ENCODE peak calls at places on chromosomes 7 and 10, in four cellular contexts. One of them, this sample, is unnamed. For H3K9me3, the result is how much of the 10 kb centered on the place peaks cover.

GRCh38 chr10:11113156-11113555 is 95.5 kb downstream of the CELF2 start:
- DNase-seq in HCT116: no peak
- DNase-seq in PC-3: no peak
- DNase-seq in hepatocyte: no peak
- DNase-seq in this sample: peak

GRCh38 chr10:121860810-121861209 is 67.0 kb downstream of the ATE1 start:
- DNase-seq in HCT116: no peak
- DNase-seq in PC-3: no peak
- DNase-seq in hepatocyte: no peak
- DNase-seq in this sample: no peak

GRCh38 chr7:150357277-150357676 is 11.3 kb upstream of the REPIN1 start:
- DNase-seq in HCT116: no peak
- DNase-seq in PC-3: no peak
- DNase-seq in hepatocyte: no peak
- DNase-seq in this sample: no peak

GRCh38 chr7:105238198-105238765 is 150.4 kb downstream of the SRPK2 start:
- DNase-seq in hepatocyte: no peak
- DNase-seq in PC-3: no peak
- DNase-seq in HCT116: no peak
- DNase-seq in this sample: no peak

GRCh38 chr10:2081501-2081900 is 344.2 kb upstream of the ADARB2 start:
- DNase-seq in HCT116: no peak
- DNase-seq in PC-3: no peak
- DNase-seq in hepatocyte: no peak
- DNase-seq in this sample: no peak

GRCh38 chr10:61280303-61280702 is 172.9 kb downstream of the TMEM26 start:
- DNase-seq in PC-3: peak
- DNase-seq in hepatocyte: no peak
- DNase-seq in HCT116: no peak
- DNase-seq in this sample: no peak

GRCh38 chr7:116307253-116307652 is 96.9 kb downstream of the TES start:
- DNase-seq in HCT116: no peak
- DNase-seq in PC-3: no peak
- DNase-seq in hepatocyte: no peak
- DNase-seq in this sample: no peak

GRCh38 chr7:32163141-32163806 is 93.1 kb upstream of the PDE1C start:
- DNase-seq in hepatocyte: no peak
- DNase-seq in HCT116: no peak
- DNase-seq in PC-3: peak
- DNase-seq in this sample: no peak

GRCh38 chr10:114541081-114541833 is 116.8 kb downstream of the ABLIM1 start:
- DNase-seq in PC-3: peak
- DNase-seq in hepatocyte: peak
- DNase-seq in HCT116: no peak
- DNase-seq in this sample: peak

GRCh38 chr7:101216001-101216859 is 1.2 kb downstream of the PLOD3 start:
- DNase-seq in PC-3: peak
- DNase-seq in hepatocyte: no peak
- DNase-seq in HCT116: no peak
- DNase-seq in this sample: no peak

GRCh38 chr10:103648231-103648950 is 154.9 kb downstream of the NEURL1 start:
- DNase-seq in hepatocyte: peak
- DNase-seq in PC-3: no peak
- DNase-seq in HCT116: no peak
- DNase-seq in this sample: no peak

GRCh38 chr10:124708246-124708779 is 35.9 kb downstream of the FAM53B start:
- DNase-seq in HCT116: no peak
- DNase-seq in hepatocyte: no peak
- DNase-seq in PC-3: no peak
- DNase-seq in this sample: no peak

GRCh38 chr7:112452102-112452888 is 2.0 kb downstream of the IFRD1 start:
- DNase-seq in HCT116: no peak
- DNase-seq in PC-3: peak
- DNase-seq in hepatocyte: peak
- DNase-seq in this sample: peak

GRCh38 chr10:66834802-66835201 is 91.0 kb upstream of the LRRTM3 start:
- DNase-seq in PC-3: peak
- DNase-seq in hepatocyte: peak
- DNase-seq in HCT116: no peak
- DNase-seq in this sample: no peak

GRCh38 chr10:5043716-5044115 is 40.1 kb upstream of the AKR1C2 start:
- DNase-seq in HCT116: no peak
- DNase-seq in PC-3: no peak
- DNase-seq in hepatocyte: no peak
- DNase-seq in this sample: no peak

GRCh38 chr10:17847586-17848296 is 38.6 kb downstream of the MRC1 start:
- DNase-seq in hepatocyte: peak
- DNase-seq in PC-3: peak
- DNase-seq in HCT116: no peak
- DNase-seq in this sample: peak

GRCh38 chr10:60282771-60283353 is 106.8 kb downstream of the ANK3 start:
- DNase-seq in PC-3: peak
- DNase-seq in HCT116: no peak
- DNase-seq in hepatocyte: peak
- DNase-seq in this sample: peak

GRCh38 chr7:22137466-22137865 is 191.8 kb upstream of the CDCA7L start:
- DNase-seq in HCT116: no peak
- DNase-seq in PC-3: no peak
- DNase-seq in hepatocyte: no peak
- DNase-seq in this sample: no peak

GRCh38 chr7:111202321-111202720 is 111.4 kb downstream of the LRRN3 start:
- DNase-seq in hepatocyte: no peak
- DNase-seq in PC-3: no peak
- DNase-seq in HCT116: no peak
- DNase-seq in this sample: no peak

GRCh38 chr7:106959753-106960152 is 84.8 kb upstream of the PRKAR2B start:
- DNase-seq in hepatocyte: peak
- DNase-seq in HCT116: no peak
- DNase-seq in PC-3: peak
- DNase-seq in this sample: peak

GRCh38 chr7:82404094-82404493 is 39.5 kb downstream of the CACNA2D1 start:
- DNase-seq in HCT116: no peak
- DNase-seq in PC-3: no peak
- DNase-seq in hepatocyte: no peak
- DNase-seq in this sample: no peak

GRCh38 chr7:140656548-140657515 is 15.9 kb upstream of the ADCK2 start:
- DNase-seq in HCT116: no peak
- DNase-seq in hepatocyte: peak
- DNase-seq in PC-3: peak
- DNase-seq in this sample: peak

GRCh38 chr10:43396928-43397624 is 11.9 kb downstream of the HNRNPF start:
- DNase-seq in PC-3: peak
- DNase-seq in HCT116: peak
- DNase-seq in hepatocyte: peak
- DNase-seq in this sample: peak

GRCh38 chr7:24972991-24973390 is 7.0 kb downstream of the OSBPL3 start:
- DNase-seq in HCT116: no peak
- DNase-seq in hepatocyte: no peak
- DNase-seq in PC-3: peak
- DNase-seq in this sample: no peak
- H3K27ac ChIP-seq in HCT116: peak
- H3K27ac ChIP-seq in hepatocyte: no peak
- H3K27ac ChIP-seq in PC-3: no peak
- H3K27ac ChIP-seq in this sample: no peak

GRCh38 chr7:64874114-64874513 is 29.0 kb upstream of the ZNF273 start:
- DNase-seq in HCT116: no peak
- DNase-seq in PC-3: peak
- DNase-seq in hepatocyte: no peak
- DNase-seq in this sample: no peak

GRCh38 chr7:64873517-64873916 is 29.6 kb upstream of the ZNF273 start:
- DNase-seq in hepatocyte: peak
- DNase-seq in PC-3: no peak
- DNase-seq in HCT116: no peak
- DNase-seq in this sample: no peak

GRCh38 chr7:64875258-64875657 is 27.8 kb upstream of the ZNF273 start:
- DNase-seq in PC-3: no peak
- DNase-seq in hepatocyte: no peak
- DNase-seq in HCT116: no peak
- DNase-seq in this sample: no peak

GRCh38 chr7:64875658-64876406 is 27.2 kb upstream of the ZNF273 start:
- DNase-seq in PC-3: no peak
- DNase-seq in hepatocyte: no peak
- DNase-seq in HCT116: no peak
- DNase-seq in this sample: no peak

GRCh38 chr7:64874562-64875250 is 28.4 kb upstream of the ZNF273 start:
- DNase-seq in HCT116: no peak
- DNase-seq in PC-3: no peak
- DNase-seq in hepatocyte: no peak
- DNase-seq in this sample: no peak
- H3K9me3 ChIP-seq in HCT116: under half
- H3K9me3 ChIP-seq in PC-3: under half
- H3K9me3 ChIP-seq in hepatocyte: under half
- H3K9me3 ChIP-seq in this sample: under half

GRCh38 chr7:134451656-134452055 is 7.2 kb downstream of the AKR1B1 start:
- DNase-seq in hepatocyte: no peak
- DNase-seq in PC-3: no peak
- DNase-seq in HCT116: no peak
- DNase-seq in this sample: no peak
- TF ChIP-seq EZH2phosphoT487 in hepatocyte: no peak
- TF ChIP-seq EZH2phosphoT487 in PC-3: no peak
- TF ChIP-seq EZH2phosphoT487 in HCT116: no peak
- TF ChIP-seq EZH2phosphoT487 in this sample: no peak

GRCh38 chr10:44882146-44882720 is 28.9 kb upstream of the TMEM72 start:
- DNase-seq in HCT116: no peak
- DNase-seq in hepatocyte: no peak
- DNase-seq in PC-3: no peak
- DNase-seq in this sample: no peak
- H3K27ac ChIP-seq in HCT116: no peak
- H3K27ac ChIP-seq in hepatocyte: no peak
- H3K27ac ChIP-seq in PC-3: no peak
- H3K27ac ChIP-seq in this sample: no peak

DNA sequence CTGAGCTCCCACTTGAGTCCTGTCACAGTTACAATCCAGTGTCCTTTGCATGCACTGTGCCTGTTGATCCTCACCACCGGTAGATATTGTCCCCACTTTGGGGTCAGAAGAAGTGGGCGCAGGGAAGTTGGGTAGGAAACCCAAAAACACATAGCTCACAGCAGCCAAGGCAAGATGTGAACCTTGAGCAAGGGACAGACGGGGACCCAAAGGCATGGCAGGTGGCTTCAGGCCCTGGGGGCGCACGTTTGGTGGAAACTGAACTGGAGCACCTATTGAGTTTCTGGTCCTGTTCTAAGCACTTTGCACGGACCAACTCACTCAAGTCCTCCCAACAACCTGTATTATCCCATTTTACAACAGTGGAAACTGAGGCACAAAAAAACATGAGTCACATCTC is 82.8 kb upstream of the ZNF716 start:
- DNase-seq in PC-3: no peak
- DNase-seq in HCT116: no peak
- DNase-seq in hepatocyte: no peak
- DNase-seq in this sample: no peak
- H3K9me3 ChIP-seq in PC-3: under half
- H3K9me3 ChIP-seq in HCT116: under half
- H3K9me3 ChIP-seq in hepatocyte: under half
- H3K9me3 ChIP-seq in this sample: under half

GRCh38 chr10:94137747-94138146 is 144.0 kb downstream of the PLCE1 start:
- DNase-seq in hepatocyte: no peak
- DNase-seq in HCT116: no peak
- DNase-seq in PC-3: no peak
- DNase-seq in this sample: no peak
- TF ChIP-seq EZH2phosphoT487 in hepatocyte: no peak
- TF ChIP-seq EZH2phosphoT487 in HCT116: no peak
- TF ChIP-seq EZH2phosphoT487 in PC-3: no peak
- TF ChIP-seq EZH2phosphoT487 in this sample: no peak

This sample was measured in OCI-LY7.